ENCODE peak calls at places on chromosomes 13 and 19, in six cellular contexts. K, Y, W, S, D and X are unnamed samples.

GRCh38 chr13:29674532-29674931 is 79.0 kb upstream of the SLC7A1 start:
- DNase-seq in K (no peak), Y (no peak), S (no peak), W (no peak), D (no peak), X (no peak)

GRCh38 chr19:46350029-46350757 is 3.3 kb downstream of the PPP5C start:
- DNase-seq in Y (no peak), W (no peak), D (no peak), K (no peak), S (peak; percentile 39), X (no peak)

GRCh38 chr19:15432018-15432494 is 13.3 kb upstream of the AKAP8L start:
- DNase-seq in Y (no peak), W (no peak), K (no peak), S (no peak), D (no peak), X (no peak)

GRCh38 chr13:110121312-110122083 is 185.5 kb downstream of the COL4A1 start:
- DNase-seq in Y (no peak), W (no peak), S (no peak), K (no peak), D (no peak), X (no peak)

GRCh38 chr19:9139609-9140158 is 513 bp upstream of the ZNF317 start:
- DNase-seq in D (no peak), S (no peak), Y (no peak), W (no peak), K (no peak), X (no peak)

GRCh38 chr13:98480915-98481510 is 95.9 kb downstream of the STK24 start:
- DNase-seq in W (peak; percentile 71), K (no peak), Y (no peak), S (no peak), D (no peak), X (no peak)

GRCh38 chr13:100269837-100270236 is 180.9 kb downstream of the PCCA start:
- DNase-seq in D (peak; percentile 49), K (no peak), Y (peak; percentile 49), S (peak; percentile 38), W (no peak), X (peak; percentile 6)

GRCh38 chr13:111908981-111909380 is 158.0 kb upstream of the SOX1 start:
- DNase-seq in Y (no peak), D (no peak), S (no peak), K (no peak), W (no peak), X (no peak)

GRCh38 chr19:40356681-40357595 is 8.4 kb downstream of the PLD3 start:
- DNase-seq in D (no peak), W (no peak), S (no peak), Y (no peak), K (no peak), X (no peak)

GRCh38 chr19:50772408-50773311 is 2.4 kb downstream of the GPR32 start:
- DNase-seq in Y (no peak), K (no peak), W (no peak), D (no peak), S (no peak), X (no peak)

DNA sequence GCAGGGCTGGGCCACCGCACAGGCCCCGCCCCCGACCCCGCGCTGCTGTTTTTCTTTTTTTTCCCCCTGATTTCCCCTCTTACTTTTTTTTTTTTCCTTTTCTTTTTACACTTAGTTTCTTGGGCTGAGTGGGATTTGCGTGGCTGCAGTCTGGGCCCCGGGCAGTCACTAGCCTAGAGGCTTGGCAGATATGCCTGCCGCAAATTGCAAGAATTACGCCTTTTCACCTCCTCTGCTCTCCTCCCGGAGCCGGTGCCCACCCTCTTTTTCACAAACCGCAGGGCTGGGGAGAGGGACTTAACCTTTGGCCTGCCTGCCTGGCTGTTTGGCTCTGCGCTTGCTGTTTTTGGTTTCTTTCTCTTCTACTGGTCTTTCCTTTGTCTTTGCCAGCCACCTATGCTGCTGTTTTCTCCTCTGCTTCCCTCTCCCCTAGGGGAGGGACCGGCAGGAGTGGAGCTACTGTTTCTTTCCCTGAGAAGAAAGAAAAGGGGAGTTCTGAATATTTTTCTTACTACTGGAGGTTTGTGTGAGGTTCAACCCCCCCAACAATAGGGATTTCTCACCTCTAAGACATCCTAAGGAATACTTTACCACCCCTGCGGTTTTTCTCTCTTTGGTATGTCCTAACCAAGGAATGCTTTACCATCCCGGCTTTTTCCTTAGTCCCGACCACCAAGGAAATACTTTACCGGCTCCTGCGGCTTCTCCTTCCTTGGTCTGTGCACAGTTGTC is 11.0 kb downstream of the ZNF552 start:
- DNase-seq in K (peak; percentile 83), D (no peak), W (no peak), S (peak; percentile 67), Y (no peak), X (no peak)
- H3K4me3 ChIP-seq in K (peak overlapping the region; percentile 79), D (peak overlapping the region; percentile 21), W (no peak overlapping the region), S (peak overlapping the region; percentile 66), Y (peak overlapping the region; percentile 41), X (peak overlapping the region; percentile 77)

GRCh38 chr19:48644839-48645651 is 942 bp downstream of the CA11 start:
- DNase-seq in K (no peak), Y (peak; percentile 88), W (peak; percentile 81), D (peak; percentile 66), S (peak; percentile 73), X (no peak)
- H3K4me3 ChIP-seq in K (peak overlapping the region; percentile 52), Y (peak overlapping the region; percentile 66), W (peak overlapping the region; percentile 55), D (peak overlapping the region; percentile 59), S (peak overlapping the region; percentile 67), X (peak overlapping the region; percentile 84)

DNA sequence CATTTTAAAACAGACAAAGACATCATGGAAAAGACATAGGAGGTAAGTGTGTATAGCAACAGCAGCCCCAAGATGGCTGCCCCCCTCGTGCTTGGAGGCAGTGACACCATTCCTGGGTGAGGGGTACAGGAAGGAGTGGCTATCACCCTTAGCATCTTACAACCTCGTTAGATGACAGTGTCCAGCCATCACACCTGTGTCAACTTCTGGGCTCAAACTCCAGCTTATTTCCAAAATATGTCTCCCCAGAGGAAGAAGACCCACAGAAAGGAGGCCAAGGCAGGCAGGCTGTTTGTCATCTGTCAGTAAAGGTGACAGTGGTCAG is 27.5 kb downstream of the EPS15L1 start:
- DNase-seq in D (no peak), S (no peak), W (no peak), Y (no peak), K (no peak), X (no peak)
- H3K4me3 ChIP-seq in D (no peak overlapping the region), S (no peak overlapping the region), W (no peak overlapping the region), Y (no peak overlapping the region), K (no peak overlapping the region), X (no peak overlapping the region)

DNA sequence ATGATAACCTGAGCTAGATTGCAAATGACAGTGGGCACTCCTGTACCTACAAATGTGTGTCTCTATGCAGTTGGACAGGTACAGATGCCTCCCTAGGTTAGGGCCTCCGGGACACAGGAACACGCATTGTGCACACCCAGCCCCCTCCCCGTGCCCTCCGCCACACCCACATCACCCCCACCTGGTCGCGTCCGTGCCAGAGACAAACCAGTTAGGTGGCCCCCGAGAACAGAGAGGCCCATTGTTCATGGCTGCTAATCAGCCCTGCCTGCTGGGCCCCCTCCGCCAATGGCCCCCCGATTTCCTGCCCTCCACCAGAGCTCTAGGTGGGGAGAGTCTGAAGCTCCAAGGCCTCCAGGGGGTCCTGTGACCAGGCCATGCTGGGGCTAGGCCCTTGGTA is 13.7 kb downstream of the NRTN start:
- DNase-seq in Y (no peak), D (no peak), S (no peak), W (no peak), K (no peak), X (no peak)
- H3K4me3 ChIP-seq in Y (no peak overlapping the region), D (no peak overlapping the region), S (no peak overlapping the region), W (no peak overlapping the region), K (no peak overlapping the region), X (no peak overlapping the region)

GRCh38 chr13:108375772-108376171 is 106.3 kb downstream of the TNFSF13B start:
- DNase-seq in D (no peak), W (no peak), S (no peak), K (no peak), Y (no peak), X (no peak)
- H3K4me3 ChIP-seq in D (no peak overlapping the region), W (no peak overlapping the region), S (no peak overlapping the region), K (no peak overlapping the region), Y (no peak overlapping the region), X (no peak overlapping the region)

GRCh38 chr13:37383066-37383465 is 215.5 kb downstream of the POSTN start:
- DNase-seq in W (no peak), Y (no peak), K (no peak), D (no peak), S (no peak), X (no peak)

GRCh38 chr13:37382156-37382555 is 216.4 kb downstream of the POSTN start:
- DNase-seq in S (no peak), D (no peak), K (no peak), Y (no peak), W (no peak), X (no peak)

GRCh38 chr13:37386276-37386675 is 212.3 kb downstream of the POSTN start:
- DNase-seq in Y (no peak), D (no peak), K (no peak), S (no peak), W (no peak), X (no peak)

GRCh38 chr13:37383856-37384255 is 214.7 kb downstream of the POSTN start:
- DNase-seq in K (no peak), D (no peak), W (no peak), Y (no peak), S (no peak), X (no peak)

DNA sequence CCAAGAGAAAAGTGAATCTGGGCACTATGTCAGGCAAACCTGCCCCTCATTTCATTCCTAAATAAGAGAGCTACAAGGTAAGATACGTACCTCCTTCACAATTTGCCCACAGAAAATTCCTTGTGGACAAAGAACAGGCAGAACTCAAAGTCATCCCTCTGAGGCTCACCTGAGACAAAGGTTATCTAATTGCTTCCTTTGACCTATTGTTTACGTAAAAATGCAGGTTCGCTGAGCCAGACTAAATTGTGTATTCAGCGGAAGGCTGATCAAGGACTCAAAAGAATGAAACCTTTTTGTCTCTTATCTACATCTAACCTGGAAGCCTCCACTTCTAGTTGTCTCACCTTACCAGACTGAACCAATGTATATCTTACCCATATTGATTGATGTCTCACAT is 213.3 kb downstream of the POSTN start:
- DNase-seq in S (no peak), D (no peak), Y (no peak), K (no peak), W (no peak), X (no peak)
- H3K4me3 ChIP-seq in S (no peak overlapping the region), D (no peak overlapping the region), Y (no peak overlapping the region), K (no peak overlapping the region), W (no peak overlapping the region), X (no peak overlapping the region)

DNA sequence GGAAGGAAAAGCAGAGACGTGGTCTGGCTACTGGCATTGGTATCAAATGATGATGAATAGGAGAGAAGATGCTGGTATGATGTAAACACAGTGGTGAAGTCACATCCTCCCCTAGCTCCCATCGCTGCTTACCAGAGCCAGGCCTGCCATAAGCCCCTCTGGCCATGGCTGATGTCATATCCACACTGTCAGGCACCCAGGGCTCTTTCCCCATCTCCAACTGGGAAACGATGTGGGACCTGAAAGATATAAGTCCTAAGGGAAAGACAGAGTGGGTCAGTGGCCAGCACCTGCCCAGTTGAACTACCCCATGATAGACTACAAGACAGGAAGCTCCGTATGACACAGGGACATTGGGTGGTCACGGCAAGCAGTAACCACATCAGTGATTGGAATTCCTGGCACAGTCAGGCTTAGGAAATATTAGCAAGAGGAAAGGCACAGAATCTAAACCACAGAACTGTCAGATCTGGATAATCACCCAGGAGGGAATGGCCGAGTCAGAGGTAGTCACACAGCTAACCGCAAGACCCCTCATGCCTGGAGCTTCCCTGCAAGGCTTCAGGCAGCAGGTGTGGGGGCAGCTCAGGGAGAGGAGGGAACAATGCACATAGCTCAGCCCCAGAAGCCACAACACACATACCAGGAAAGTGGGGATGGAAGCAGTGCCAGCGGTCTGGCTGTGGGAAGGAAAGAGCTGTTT is 3.8 kb downstream of the ZNF792 start:
- DNase-seq in Y (no peak), W (peak; percentile 69), K (peak; percentile 34), D (no peak), S (no peak), X (no peak)
- H3K4me3 ChIP-seq in Y (no peak overlapping the region), W (no peak overlapping the region), K (no peak overlapping the region), D (no peak overlapping the region), S (no peak overlapping the region), X (no peak overlapping the region)